ENCODE peak calls at places on chromosomes 4 and X, in four cellular contexts. O is endodermal cell, S is astrocyte of the spinal cord, X is DND-41. W is an unnamed sample.

GRCh38 chr4:123941306-123941705 is 544.7 kb downstream of the SPRY1 start:
- DNase-seq in X (no peak), O (no peak), S (peak), W (no peak)

GRCh38 chr4:131584587-131584986 is 1564.5 kb upstream of the PCDH10 start:
- DNase-seq in O (no peak), X (peak), S (no peak), W (no peak)

GRCh38 chr4:140426610-140427103 is 791 bp downstream of the CLGN start:
- DNase-seq in O (no peak), X (peak), S (peak), W (no peak)

GRCh38 chrX:53321216-53321942 is 40.0 kb upstream of the IQSEC2 start:
- DNase-seq in S (no peak), O (peak), X (no peak), W (no peak)

GRCh38 chrX:138748480-138748879 is 37.0 kb upstream of the FGF13 start:
- DNase-seq in S (peak), X (no peak), O (no peak), W (no peak)

GRCh38 chr4:144709159-144709558 is 63.2 kb downstream of the HHIP start:
- DNase-seq in X (no peak), O (peak), S (peak), W (no peak)

GRCh38 chrX:113473418-113473817 is 632.8 kb upstream of the AMOT start:
- DNase-seq in S (no peak), X (no peak), O (no peak), W (no peak)

GRCh38 chr4:25457053-25457715 is 80.1 kb downstream of the ANAPC4 start:
- DNase-seq in O (no peak), X (no peak), S (no peak), W (no peak)

GRCh38 chrX:104565791-104566687 is at the start of gene IL1RAPL2:
- DNase-seq in O (peak), X (no peak), S (peak), W (no peak)

GRCh38 chr4:3799496-3799895 is 33.3 kb downstream of the ADRA2C start:
- DNase-seq in S (no peak), X (no peak), O (no peak), W (no peak)

GRCh38 chr4:20512053-20512810 is 188.0 kb upstream of the PACRGL start:
- DNase-seq in X (no peak), S (no peak), O (no peak), W (no peak)

GRCh38 chr4:171983935-171984805 is 171.0 kb downstream of the GALNTL6 start:
- DNase-seq in O (peak), S (peak), X (no peak), W (no peak)

GRCh38 chr4:113384600-113384999 is 335.1 kb downstream of the ANK2 start:
- DNase-seq in X (no peak), S (peak), O (no peak), W (no peak)

GRCh38 chr4:93835929-93836328 is 7.4 kb downstream of the ATOH1 start:
- DNase-seq in O (no peak), X (no peak), S (no peak), W (no peak)

GRCh38 chr4:96729641-96730040 is 889.7 kb downstream of the PDHA2 start:
- DNase-seq in X (no peak), S (peak), O (no peak), W (no peak)

GRCh38 chrX:136170109-136170800 is 22.9 kb downstream of the FHL1 start:
- DNase-seq in X (no peak), S (peak), O (no peak), W (no peak)

GRCh38 chr4:73221734-73222133 is 36.9 kb downstream of the ANKRD17 start:
- DNase-seq in O (no peak), X (no peak), S (no peak), W (no peak)

GRCh38 chr4:140094701-140095420 is 59.1 kb downstream of the MAML3 start:
- DNase-seq in X (no peak), O (peak), S (peak), W (no peak)

GRCh38 chrX:133645977-133646750 is 230.9 kb upstream of the GPC4 start:
- DNase-seq in X (no peak), S (peak), O (no peak), W (no peak)

GRCh38 chr4:189845145-189845846 is 95.4 kb upstream of the FRG1 start:
- DNase-seq in S (no peak), O (no peak), X (no peak), W (no peak)

GRCh38 chr4:129323630-129324029 is 227.7 kb downstream of the C4orf33 start:
- DNase-seq in X (no peak), O (no peak), S (no peak), W (no peak)

GRCh38 chr4:152579107-152579764 is 43.3 kb upstream of the FBXW7 start:
- DNase-seq in O (no peak), X (no peak), S (no peak), W (no peak)

GRCh38 chr4:96247096-96247495 is 407.2 kb downstream of the PDHA2 start:
- DNase-seq in O (no peak), S (no peak), X (no peak), W (no peak)

GRCh38 chr4:84379881-84380618 is 119.0 kb downstream of the NKX6-1 start:
- DNase-seq in X (no peak), S (peak), O (peak), W (no peak)

GRCh38 chr4:105181259-105181658 is 34.6 kb downstream of the TET2 start:
- DNase-seq in X (no peak), O (no peak), S (no peak), W (no peak)

GRCh38 chrX:148135738-148136137 is 154.6 kb downstream of the FMR1NB start:
- DNase-seq in X (no peak), S (peak), O (no peak), W (no peak)
- TF ChIP-seq CTCF in X (no peak), S (no peak), O (no peak), W (no peak)

GRCh38 chr4:22338806-22339205 is 177.1 kb downstream of the ADGRA3 start:
- DNase-seq in O (no peak), X (no peak), S (no peak), W (no peak)

GRCh38 chr4:22334155-22334554 is 181.7 kb downstream of the ADGRA3 start:
- DNase-seq in S (no peak), X (no peak), O (no peak), W (no peak)

GRCh38 chr4:22339491-22339890 is 176.4 kb downstream of the ADGRA3 start:
- DNase-seq in O (no peak), S (no peak), X (no peak), W (no peak)

GRCh38 chr4:22336822-22337221 is 179.0 kb downstream of the ADGRA3 start:
- DNase-seq in S (no peak), X (no peak), O (no peak), W (no peak)
- TF ChIP-seq CTCF in S (no peak), X (no peak), O (peak), W (no peak)

GRCh38 chr4:118973295-118973694 is 84.6 kb downstream of the SYNPO2 start:
- DNase-seq in O (no peak), S (peak), X (no peak), W (no peak)
- TF ChIP-seq CTCF in O (no peak), S (no peak), X (no peak), W (no peak)

GRCh38 chrX:24145340-24146186 is 4.0 kb upstream of the ZFX start:
- DNase-seq in O (no peak), S (peak), X (no peak), W (no peak)
- TF ChIP-seq CTCF in O (peak), S (peak), X (no peak), W (no peak)

GRCh38 chr4:1348746-1349145 is 1.7 kb downstream of the UVSSA start:
- DNase-seq in O (no peak), X (no peak), S (no peak), W (no peak)

GRCh38 chr4:1346781-1347409 is at the start of gene UVSSA:
- DNase-seq in X (peak), S (peak), O (peak), W (peak)

GRCh38 chr4:1349359-1350168 is 2.6 kb downstream of the UVSSA start:
- DNase-seq in O (no peak), S (no peak), X (no peak), W (no peak)

GRCh38 chr4:1347410-1347864 is 429 bp downstream of the UVSSA start:
- DNase-seq in O (peak), X (no peak), S (peak), W (peak)

GRCh38 chr4:1348014-1348513 is 1.1 kb downstream of the UVSSA start:
- DNase-seq in S (no peak), X (no peak), O (no peak), W (no peak)
- TF ChIP-seq CTCF in S (no peak), X (no peak), O (no peak), W (no peak)